ENCODE peak calls at places on chromosomes 6 and 20, in four cellular contexts. R, T, M and U are unnamed samples. For H3K36me3 and H3K27me3, the result is how much of the 10 kb centered on the place peaks cover.

GRCh38 chr6:81763051-81763450 is 10.6 kb upstream of the TENT5A start:
- DNase-seq in R (no peak), T (no peak), M (no peak), U (no peak)

GRCh38 chr20:58065508-58066361 is 162.7 kb downstream of the ANKRD60 start:
- DNase-seq in R (no peak), T (no peak), M (no peak), U (peak)

GRCh38 chr20:9301129-9302072 is 213.0 kb upstream of the LAMP5 start:
- DNase-seq in R (no peak), T (no peak), M (peak), U (no peak)

GRCh38 chr20:2626853-2627541 is 25.4 kb upstream of the NOP56 start:
- DNase-seq in R (no peak), T (no peak), M (no peak), U (peak)

GRCh38 chr6:168367285-168367720 is 47.7 kb upstream of the DACT2 start:
- DNase-seq in R (peak), T (peak), M (no peak), U (no peak)

GRCh38 chr6:90393232-90393884 is 96.7 kb upstream of the BACH2 start:
- DNase-seq in R (no peak), T (peak), M (peak), U (no peak)

GRCh38 chr6:32192608-32193039 is at the start of gene GPSM3:
- DNase-seq in R (no peak), T (peak), M (peak), U (no peak)

GRCh38 chr6:80348263-80348662 is 241.8 kb downstream of the BCKDHB start:
- DNase-seq in R (no peak), T (no peak), M (peak), U (no peak)

GRCh38 chr20:60138263-60139127 is 180.3 kb downstream of the CDH26 start:
- DNase-seq in R (peak), T (peak), M (no peak), U (no peak)

GRCh38 chr6:135266675-135267074 is 85.6 kb downstream of the MYB start:
- DNase-seq in R (no peak), T (no peak), M (no peak), U (no peak)

GRCh38 chr20:36342721-36343120 is 36.6 kb downstream of the DLGAP4 start:
- DNase-seq in R (peak), T (peak), M (no peak), U (no peak)

GRCh38 chr6:117169060-117169635 is 96.2 kb upstream of the VGLL2 start:
- DNase-seq in R (no peak), T (no peak), M (no peak), U (no peak)

GRCh38 chr20:59402697-59403096 is 102.3 kb downstream of the EDN3 start:
- DNase-seq in R (no peak), T (no peak), M (no peak), U (no peak)

GRCh38 chr6:71887006-71887743 is 825 bp downstream of the RIMS1 start:
- DNase-seq in R (peak), T (peak), M (no peak), U (no peak)

GRCh38 chr6:315921-316752 is 23.9 kb downstream of the DUSP22 start:
- DNase-seq in R (no peak), T (no peak), M (no peak), U (peak)

GRCh38 chr6:151832710-151833109 is 25.2 kb downstream of the ESR1 start:
- DNase-seq in R (no peak), T (no peak), M (no peak), U (no peak)

DNA sequence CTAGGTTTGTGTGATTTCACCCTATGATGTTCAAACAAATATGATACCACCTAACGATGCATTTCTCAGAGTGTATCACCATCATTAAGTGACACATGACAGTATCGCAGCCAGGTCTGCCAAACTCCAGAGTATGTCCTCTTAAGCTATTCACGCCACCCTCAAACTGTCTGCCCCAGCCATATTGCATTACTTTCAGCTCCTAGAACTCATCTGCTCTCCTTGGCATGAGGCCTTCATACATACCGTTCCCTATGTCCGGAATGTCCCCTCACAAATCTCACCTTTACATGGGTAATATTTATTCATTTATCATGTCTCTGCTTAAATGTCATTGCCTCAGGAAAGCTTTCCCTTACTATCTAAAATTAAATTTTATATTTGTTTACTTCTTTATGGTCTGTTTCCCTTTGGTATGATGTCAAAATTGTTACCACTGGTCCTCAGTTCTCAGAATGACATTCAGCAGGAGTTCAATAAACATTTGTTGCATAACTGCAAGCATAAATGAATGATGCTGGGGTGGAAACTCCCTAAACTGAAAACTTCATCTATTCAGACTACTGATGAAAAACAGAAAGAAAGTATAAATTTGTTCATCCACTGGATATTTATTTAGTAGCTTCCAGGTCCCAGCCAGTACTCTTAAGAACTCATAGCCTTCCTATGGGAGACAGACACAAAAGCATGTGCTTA is 3.2 kb downstream of the SESN1 start:
- DNase-seq in R (no peak), T (no peak), M (no peak), U (no peak)
- H3K4me3 ChIP-seq in R (peak), T (no peak), M (peak), U (peak)

GRCh38 chr20:62647521-62648317 is 5.4 kb downstream of the SLCO4A1 start:
- DNase-seq in R (no peak), T (no peak), M (no peak), U (no peak)

GRCh38 chr20:62648318-62648995 is 6.2 kb downstream of the SLCO4A1 start:
- DNase-seq in R (no peak), T (no peak), M (no peak), U (no peak)

GRCh38 chr20:62646851-62647520 is 4.7 kb downstream of the SLCO4A1 start:
- DNase-seq in R (no peak), T (no peak), M (no peak), U (no peak)

GRCh38 chr20:62650551-62651284 is 8.4 kb downstream of the SLCO4A1 start:
- DNase-seq in R (no peak), T (no peak), M (no peak), U (no peak)

DNA sequence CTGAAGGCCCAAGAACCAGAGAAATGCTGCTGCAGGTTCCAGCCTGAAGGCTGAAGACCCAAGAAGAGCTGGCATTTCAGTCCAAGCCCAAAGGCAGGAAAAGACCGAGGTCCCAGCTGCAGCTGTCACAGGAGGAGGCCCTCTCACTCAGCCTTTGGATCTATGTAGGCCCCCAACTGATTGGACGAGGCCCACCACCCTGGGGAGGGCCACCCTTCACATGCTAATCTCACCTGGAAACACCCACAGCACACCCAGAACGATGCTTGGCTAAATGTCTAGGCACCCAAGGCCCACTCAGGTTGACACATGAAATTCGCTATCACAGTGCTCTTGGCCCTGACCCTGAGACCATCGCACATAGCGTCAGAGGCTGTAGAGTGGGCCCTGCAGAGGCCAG is 6.8 kb downstream of the SLCO4A1 start:
- DNase-seq in R (no peak), T (no peak), M (no peak), U (no peak)
- H3K36me3 ChIP-seq in R (under half), T (under half), M (under half), U (half or more)

GRCh38 chr20:50434653-50435396 is 75.4 kb upstream of the PTPN1 start:
- DNase-seq in R (no peak), T (no peak), M (no peak), U (peak)

GRCh38 chr20:50434321-50434652 is 75.9 kb upstream of the PTPN1 start:
- DNase-seq in R (no peak), T (no peak), M (no peak), U (no peak)

GRCh38 chr20:50435397-50436051 is 74.7 kb upstream of the PTPN1 start:
- DNase-seq in R (no peak), T (no peak), M (no peak), U (no peak)

GRCh38 chr20:50431066-50431450 is 79.1 kb upstream of the PTPN1 start:
- DNase-seq in R (no peak), T (no peak), M (no peak), U (no peak)

GRCh38 chr20:50433001-50433400 is 77.2 kb upstream of the PTPN1 start:
- DNase-seq in R (no peak), T (no peak), M (no peak), U (no peak)
- H3K27me3 ChIP-seq in R (under half), T (under half), M (under half), U (under half)

DNA sequence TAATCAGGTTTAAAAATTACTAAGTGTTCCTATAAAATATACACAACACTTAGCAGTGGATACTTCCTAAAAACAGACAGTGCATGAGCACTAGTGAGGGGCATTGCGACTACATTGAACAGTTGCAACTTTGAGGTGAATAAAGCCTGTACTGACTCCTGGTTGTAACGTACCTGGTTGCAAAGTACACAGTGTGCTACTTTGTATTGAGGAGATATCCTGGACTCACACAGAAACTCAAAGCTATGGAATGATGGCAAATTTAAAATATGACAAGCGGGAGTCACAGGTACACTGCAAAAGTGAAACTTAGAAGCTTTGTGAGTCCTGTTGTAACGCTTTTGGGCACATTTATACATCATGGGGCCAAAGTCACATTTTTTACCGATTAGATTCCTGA is 55.6 kb upstream of the HLA-A start:
- DNase-seq in R (no peak), T (no peak), M (no peak), U (no peak)
- H3K4me3 ChIP-seq in R (peak), T (no peak), M (peak), U (peak)